ENCODE peak calls at places on chromosomes 12 and 14, in four cellular contexts. Z is WTC11, P is HepG2, B is K562. A is an unnamed sample.
A peak's percentile ranks its signal among the peaks of the same experiment; 100 is the strongest.

GRCh38 chr14:103372552-103373304 is 12.5 kb upstream of the MARK3 start:
- DNase-seq in B (peak; percentile 46), Z (no peak), P (peak; percentile 48), A (no peak)

GRCh38 chr14:22071001-22071400 is 397.4 kb upstream of the OR4E1 start:
- DNase-seq in Z (no peak), B (no peak), P (no peak), A (no peak)

GRCh38 chr12:77354766-77355362 is 289.5 kb upstream of the E2F7 start:
- DNase-seq in B (no peak), Z (no peak), P (no peak), A (no peak)

GRCh38 chr12:29782821-29783772 is 645 bp downstream of the TMTC1 start:
- DNase-seq in P (no peak), B (no peak), Z (peak; percentile 61), A (peak; percentile 49)

GRCh38 chr14:24677956-24678355 is 44.0 kb upstream of the GZMB start:
- DNase-seq in B (no peak), Z (no peak), P (no peak), A (no peak)

GRCh38 chr12:65823481-65824313 is 586 bp upstream of the HMGA2 start:
- DNase-seq in Z (peak; percentile 73), P (peak; percentile 76), B (no peak), A (peak; percentile 59)

GRCh38 chr14:99460793-99461192 is 19.9 kb downstream of the SETD3 start:
- DNase-seq in B (peak; percentile 57), P (no peak), Z (no peak), A (no peak)

GRCh38 chr14:23104070-23104590 is 659 bp downstream of the CIROP start:
- DNase-seq in Z (no peak), B (no peak), P (no peak), A (no peak)

GRCh38 chr12:62683724-62684501 is 217.3 kb downstream of the MON2 start:
- DNase-seq in Z (no peak), B (no peak), P (no peak), A (no peak)

DNA sequence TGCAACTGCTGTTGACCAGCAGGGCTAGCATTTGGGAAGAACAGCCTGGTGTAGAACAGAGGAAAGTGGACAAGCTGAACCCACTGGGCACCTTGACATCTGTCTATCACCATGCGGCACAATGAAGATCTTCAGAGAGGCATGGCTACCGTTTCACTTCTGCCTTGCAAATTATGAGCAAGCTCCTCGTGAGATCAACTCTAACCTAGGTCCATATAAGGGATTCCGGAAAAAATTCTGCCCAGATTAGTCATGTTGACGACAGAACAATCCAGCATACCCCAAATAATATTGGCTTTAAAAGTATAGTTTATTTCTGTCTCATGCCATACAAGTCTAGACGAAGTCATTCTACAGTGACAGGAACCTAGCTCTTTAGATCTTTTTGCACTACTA is 91.6 kb upstream of the ATF7IP start:
- DNase-seq in B (no peak), P (no peak), Z (no peak), A (no peak)
- TF ChIP-seq ELF4 in B (no peak), P (no peak), Z (no peak), A (no peak)

GRCh38 chr12:98373982-98374381 is 141.4 kb upstream of the TMPO start:
- DNase-seq in P (no peak), B (no peak), Z (no peak), A (peak; percentile 15)

DNA sequence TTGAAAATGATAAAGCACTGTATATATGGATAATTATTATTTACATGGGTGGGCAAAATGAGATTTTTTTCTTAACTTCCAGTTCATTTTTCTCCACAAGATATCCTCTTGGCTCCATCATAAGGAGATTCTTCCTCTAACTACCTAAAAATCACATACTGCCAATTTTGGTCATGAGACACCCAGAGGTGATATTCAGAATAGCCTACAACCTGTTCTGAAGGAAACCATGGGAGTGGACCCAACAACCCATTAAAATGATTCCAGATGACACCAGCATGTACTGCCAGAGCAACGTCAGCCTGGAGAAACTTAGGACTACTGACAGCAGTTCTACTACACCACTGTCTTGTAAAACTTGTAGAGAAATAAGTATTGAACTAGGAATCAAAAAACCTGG is 136.3 kb upstream of the TMPO start:
- DNase-seq in Z (no peak), P (no peak), B (no peak), A (no peak)
- TF ChIP-seq SP1 in Z (no peak), P (no peak), B (no peak), A (no peak)

DNA sequence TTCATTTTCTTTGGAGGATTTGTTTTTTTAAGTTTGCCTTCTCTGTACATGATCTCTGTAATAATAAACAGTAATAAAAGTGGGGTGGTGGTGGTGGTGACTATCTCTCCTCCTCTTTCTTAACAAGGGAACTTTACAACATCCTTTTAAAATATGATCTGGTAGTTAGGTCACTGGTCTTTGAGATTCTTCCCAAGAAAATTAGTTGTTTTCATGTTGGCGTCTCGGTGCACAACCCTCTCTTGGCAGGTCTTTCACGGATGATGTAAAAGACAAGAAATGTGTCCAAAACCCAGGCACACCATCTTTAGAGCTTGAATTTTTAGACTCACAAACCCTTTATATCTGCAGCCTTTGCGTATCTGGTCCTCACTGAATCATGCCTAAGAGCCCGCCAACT is 488.5 kb upstream of the TBX3 start:
- DNase-seq in Z (no peak), B (no peak), P (no peak), A (no peak)
- TF ChIP-seq ELF4 in Z (no peak), B (no peak), P (no peak), A (no peak)

GRCh38 chr14:76922599-76922998 is 96.4 kb downstream of the LRRC74A start:
- DNase-seq in P (no peak), B (no peak), Z (no peak), A (no peak)
- TF ChIP-seq SP1 in P (no peak), B (no peak), Z (no peak), A (no peak)

DNA sequence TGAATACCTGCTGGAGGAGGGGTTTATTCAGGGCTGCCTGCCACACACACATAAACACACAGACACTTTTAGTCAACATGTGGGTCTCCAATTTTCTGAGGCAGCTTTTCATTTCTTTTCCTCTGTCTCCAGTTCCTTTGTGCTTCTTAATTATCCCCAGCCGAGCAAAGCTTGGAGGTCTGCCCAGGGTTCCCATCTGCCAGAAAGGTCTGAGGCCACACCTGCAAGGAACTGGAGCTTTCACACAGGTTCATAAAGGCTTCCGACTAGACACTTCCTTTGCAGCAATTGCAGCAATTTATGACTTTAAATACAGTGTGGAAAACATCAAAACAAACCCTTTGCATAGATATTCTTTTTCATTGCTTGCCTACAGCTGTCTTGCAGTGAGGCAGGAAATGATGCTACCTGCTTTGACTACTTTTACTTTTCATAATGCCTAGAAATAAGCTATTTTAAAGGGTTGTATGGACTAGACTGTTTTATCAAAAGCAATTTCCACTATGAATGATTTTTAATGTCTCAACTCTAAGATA is 1318.9 kb downstream of the AACS start:
- DNase-seq in B (no peak), Z (no peak), P (no peak), A (no peak)
- TF ChIP-seq ELF4 in B (no peak), Z (no peak), P (no peak), A (no peak)